ENCODE peak calls at places on chromosome 17, in nine cellular contexts. K is transverse colon, G is stomach, R is suprapubic skin, L is GM12891, I is sigmoid colon, B is HCT116, M is HepG2, O is breast epithelium. Y is an unnamed sample.

GRCh38 chr17:72421128-72422092 is 300.6 kb downstream of the SOX9 start:
- DNase-seq in K (peak), G (peak), R (no peak), L (peak), I (no peak), B (peak), M (peak), O (peak), Y (no peak)

GRCh38 chr17:5539286-5539685 is 45.0 kb downstream of the NLRP1 start:
- DNase-seq in K (no peak), G (no peak), R (peak), L (no peak), I (no peak), B (no peak), M (no peak), O (no peak), Y (no peak)

GRCh38 chr17:19645608-19646250 is 2.8 kb upstream of the ALDH3A2 start:
- DNase-seq in K (peak), G (no peak), R (no peak), L (peak), I (no peak), B (no peak), M (peak), O (no peak), Y (no peak)

GRCh38 chr17:17713839-17714238 is 32.6 kb downstream of the RAI1 start:
- DNase-seq in K (no peak), G (peak), R (no peak), L (no peak), I (peak), B (no peak), M (peak), O (no peak), Y (no peak)

GRCh38 chr17:66967867-66968543 is 3.5 kb downstream of the CACNG4 start:
- DNase-seq in K (no peak), G (no peak), R (no peak), L (no peak), I (no peak), B (no peak), M (no peak), O (no peak), Y (no peak)

GRCh38 chr17:38454528-38454927 is 26.3 kb downstream of the ARHGAP23 start:
- DNase-seq in K (peak), G (peak), R (peak), L (no peak), I (peak), B (peak), M (no peak), O (peak), Y (no peak)

GRCh38 chr17:20211246-20211645 is 202.1 kb downstream of the SPECC1 start:
- DNase-seq in K (no peak), G (no peak), R (no peak), L (no peak), I (no peak), B (no peak), M (no peak), O (no peak), Y (no peak)

GRCh38 chr17:20997711-20998570 is 44.9 kb downstream of the USP22 start:
- DNase-seq in K (no peak), G (no peak), R (peak), L (no peak), I (peak), B (no peak), M (no peak), O (peak), Y (no peak)

GRCh38 chr17:80949451-80950421 is 41.9 kb upstream of the CHMP6 start:
- DNase-seq in K (peak), G (no peak), R (peak), L (no peak), I (peak), B (no peak), M (no peak), O (no peak), Y (no peak)

GRCh38 chr17:35244345-35245195 is 1.7 kb downstream of the SLFN5 start:
- DNase-seq in K (peak), G (peak), R (peak), L (peak), I (peak), B (peak), M (peak), O (no peak), Y (no peak)

GRCh38 chr17:59001158-59001814 is 105.4 kb downstream of the TRIM37 start:
- DNase-seq in K (peak), G (peak), R (no peak), L (peak), I (no peak), B (no peak), M (no peak), O (no peak), Y (no peak)

DNA sequence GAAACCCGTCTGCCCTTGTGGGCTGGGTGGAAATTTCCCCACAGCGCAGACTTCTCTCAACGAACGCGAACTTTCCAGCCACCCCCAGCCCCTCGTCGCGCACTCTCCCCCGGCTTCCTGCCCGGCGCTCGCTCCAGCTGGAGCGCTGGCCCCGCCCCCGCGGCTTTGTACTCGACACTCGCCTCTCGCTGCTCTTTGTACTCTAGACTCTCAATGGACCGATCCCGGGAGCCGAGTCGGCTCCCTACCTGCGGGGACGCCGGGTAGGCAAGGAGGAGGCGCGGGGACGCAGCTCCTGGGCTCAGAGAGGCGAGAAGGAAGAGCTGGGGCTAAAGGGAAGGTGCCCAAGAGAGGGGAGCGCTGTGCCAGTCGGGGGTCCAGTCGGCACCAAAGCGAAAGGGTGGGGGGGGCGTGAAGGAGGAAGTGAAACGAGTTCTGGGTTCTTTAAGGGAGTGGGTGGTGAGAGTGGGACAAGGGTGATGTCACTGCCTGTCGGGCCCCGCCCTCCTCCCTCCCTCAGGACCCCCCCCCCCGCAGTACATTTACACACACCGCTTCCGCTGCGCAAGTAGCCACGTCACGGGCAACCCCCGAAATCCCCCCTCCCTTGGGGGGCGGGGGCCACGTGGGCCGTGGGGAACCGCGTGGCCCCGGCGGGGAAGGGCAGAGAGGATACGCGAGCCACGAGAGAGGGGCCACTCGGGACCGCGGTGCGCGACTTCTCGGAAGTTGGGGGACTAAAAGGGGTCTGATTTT is 9.7 kb downstream of the KDM6B start:
- DNase-seq in K (peak), G (peak), R (peak), L (peak), I (peak), B (no peak), M (peak), O (peak), Y (no peak)
- TF ChIP-seq POLR2A in K (peak), G (no peak), R (peak), L (no peak), I (peak), B (no peak), M (peak), O (no peak), Y (no peak)

GRCh38 chr17:45148183-45149036 is at the start of gene HEXIM1:
- DNase-seq in K (peak), G (peak), R (peak), L (peak), I (peak), B (peak), M (peak), O (peak), Y (peak)

GRCh38 chr17:45149037-45149668 is 878 bp downstream of the HEXIM1 start:
- DNase-seq in K (peak), G (peak), R (peak), L (peak), I (peak), B (peak), M (peak), O (peak), Y (no peak)

GRCh38 chr17:45150911-45151809 is 2.9 kb downstream of the HEXIM1 start:
- DNase-seq in K (no peak), G (no peak), R (no peak), L (no peak), I (no peak), B (no peak), M (no peak), O (no peak), Y (no peak)

GRCh38 chr17:45147581-45148182 is 593 bp upstream of the HEXIM1 start:
- DNase-seq in K (peak), G (peak), R (no peak), L (peak), I (peak), B (peak), M (peak), O (peak), Y (no peak)

GRCh38 chr17:45149669-45150603 is 1.7 kb downstream of the HEXIM1 start:
- DNase-seq in K (peak), G (peak), R (peak), L (no peak), I (peak), B (no peak), M (no peak), O (peak), Y (peak)
- TF ChIP-seq POLR2AphosphoS5 in K (peak), G (peak), R (no peak), L (peak), I (peak), B (peak), M (no peak), O (peak), Y (no peak)

GRCh38 chr17:8272421-8272820 is 16.0 kb upstream of the RANGRF start:
- DNase-seq in K (no peak), G (no peak), R (no peak), L (no peak), I (no peak), B (no peak), M (no peak), O (no peak), Y (no peak)

GRCh38 chr17:8266648-8267479 is 17.8 kb downstream of the PFAS start:
- DNase-seq in K (no peak), G (no peak), R (no peak), L (no peak), I (no peak), B (no peak), M (no peak), O (no peak), Y (no peak)

GRCh38 chr17:8267480-8268147 is 18.5 kb downstream of the PFAS start:
- DNase-seq in K (no peak), G (no peak), R (no peak), L (no peak), I (no peak), B (no peak), M (no peak), O (no peak), Y (no peak)

GRCh38 chr17:8264836-8265542 is 15.9 kb downstream of the PFAS start:
- DNase-seq in K (no peak), G (no peak), R (no peak), L (no peak), I (no peak), B (no peak), M (no peak), O (no peak), Y (no peak)

DNA sequence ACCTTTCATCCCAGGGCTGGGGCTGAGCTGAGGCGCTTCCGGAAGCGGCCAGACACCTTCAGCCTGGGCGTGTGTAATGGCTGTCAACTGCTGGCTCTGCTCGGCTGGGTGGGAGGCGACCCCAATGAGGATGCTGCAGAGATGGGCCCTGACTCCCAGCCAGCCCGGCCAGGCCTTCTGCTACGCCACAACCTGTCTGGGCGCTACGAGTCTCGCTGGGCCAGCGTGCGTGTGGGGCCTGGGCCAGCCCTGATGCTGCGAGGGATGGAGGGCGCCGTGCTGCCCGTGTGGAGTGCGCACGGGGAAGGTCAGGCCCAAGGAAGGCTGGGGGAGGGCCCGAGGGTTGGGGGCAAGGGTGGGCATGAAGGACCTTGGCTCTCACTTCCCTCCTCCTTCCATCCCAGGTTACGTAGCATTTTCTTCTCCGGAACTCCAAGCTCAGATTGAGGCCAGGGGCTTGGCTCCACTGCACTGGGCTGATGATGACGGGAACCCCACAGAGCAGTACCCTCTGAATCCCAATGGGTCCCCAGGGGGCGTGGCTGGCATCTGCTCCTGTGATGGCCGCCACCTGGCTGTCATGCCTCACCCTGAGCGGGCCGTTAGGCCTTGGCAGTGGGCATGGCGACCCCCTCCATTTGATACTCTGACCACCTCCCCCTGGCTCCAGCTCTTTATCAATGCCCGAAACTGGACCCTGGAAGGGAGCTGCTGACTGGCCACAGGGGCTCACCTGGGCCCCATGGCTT is 19.6 kb downstream of the PFAS start:
- DNase-seq in K (no peak), G (no peak), R (no peak), L (no peak), I (no peak), B (no peak), M (no peak), O (no peak), Y (no peak)
- TF ChIP-seq POLR2A in K (no peak), G (no peak), R (no peak), L (no peak), I (no peak), B (no peak), M (no peak), O (no peak), Y (no peak)

GRCh38 chr17:36942031-36942599 is 4.8 kb downstream of the LHX1 start:
- DNase-seq in K (no peak), G (no peak), R (no peak), L (no peak), I (no peak), B (no peak), M (no peak), O (no peak), Y (no peak)

GRCh38 chr17:36944488-36945040 is 4.2 kb upstream of the AATF start:
- DNase-seq in K (no peak), G (no peak), R (no peak), L (no peak), I (no peak), B (no peak), M (no peak), O (no peak), Y (no peak)

GRCh38 chr17:36945160-36945559 is 3.6 kb upstream of the AATF start:
- DNase-seq in K (no peak), G (no peak), R (no peak), L (no peak), I (no peak), B (no peak), M (no peak), O (no peak), Y (no peak)

GRCh38 chr17:36942631-36943125 is 5.4 kb downstream of the LHX1 start:
- DNase-seq in K (no peak), G (no peak), R (no peak), L (no peak), I (no peak), B (no peak), M (no peak), O (no peak), Y (no peak)

DNA sequence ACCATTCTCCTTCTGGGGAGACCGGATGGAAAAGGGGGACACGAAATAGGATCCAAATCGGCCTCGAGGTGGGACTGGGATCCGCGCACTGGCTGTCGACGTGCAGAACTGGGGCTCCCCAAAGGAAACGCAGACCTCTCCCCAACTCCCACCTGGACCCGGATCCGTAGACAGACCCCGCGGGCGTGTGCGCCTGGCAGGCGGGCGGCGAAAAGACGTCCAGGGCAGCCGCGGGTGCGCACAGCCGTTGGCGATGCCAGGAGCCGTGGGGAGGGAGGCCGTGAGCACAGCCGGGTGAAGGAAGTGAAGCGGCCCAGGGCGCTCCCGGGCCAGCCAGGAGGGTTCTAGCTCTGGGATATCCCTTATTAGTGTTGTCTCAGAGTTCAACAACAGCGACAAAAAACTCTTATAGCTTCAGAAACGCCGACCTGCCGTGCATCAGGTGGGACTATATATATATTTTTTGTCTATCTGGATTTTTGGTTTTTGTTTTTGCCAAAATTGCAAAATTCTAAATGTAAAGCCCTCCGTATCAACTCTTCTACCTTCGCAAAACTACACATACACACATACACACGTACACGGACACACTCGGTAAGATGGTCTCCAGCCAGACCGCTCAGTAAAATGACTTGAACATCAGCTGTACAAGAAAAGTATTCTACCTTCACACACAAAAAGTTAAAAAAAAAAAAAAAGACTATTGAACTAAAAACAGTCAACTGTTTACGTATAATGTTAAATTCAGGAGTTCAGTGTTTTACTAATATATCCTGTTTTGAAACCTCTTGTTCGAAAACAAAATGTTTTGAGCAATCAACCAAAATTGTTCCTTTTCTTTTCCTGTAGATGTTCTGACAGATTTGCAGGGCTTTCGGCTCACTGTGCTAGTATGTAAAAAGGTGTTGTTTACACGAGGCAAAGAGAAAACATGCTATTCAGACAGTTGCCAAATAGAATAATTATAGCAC is 5.2 kb upstream of the AATF start:
- DNase-seq in K (no peak), G (no peak), R (no peak), L (no peak), I (no peak), B (no peak), M (no peak), O (no peak), Y (no peak)
- TF ChIP-seq POLR2AphosphoS5 in K (no peak), G (no peak), R (no peak), L (no peak), I (no peak), B (no peak), M (no peak), O (no peak), Y (no peak)

GRCh38 chr17:40121191-40121885 is 433 bp upstream of the MSL1 start:
- DNase-seq in K (peak), G (no peak), R (peak), L (peak), I (peak), B (no peak), M (no peak), O (no peak), Y (peak)

GRCh38 chr17:40122944-40123810 is 1.4 kb downstream of the MSL1 start:
- DNase-seq in K (peak), G (no peak), R (no peak), L (peak), I (no peak), B (no peak), M (no peak), O (no peak), Y (no peak)

GRCh38 chr17:40123811-40124114 is 2.0 kb downstream of the MSL1 start:
- DNase-seq in K (no peak), G (no peak), R (no peak), L (no peak), I (no peak), B (no peak), M (no peak), O (no peak), Y (no peak)

GRCh38 chr17:40122466-40122943 is 734 bp downstream of the MSL1 start:
- DNase-seq in K (peak), G (no peak), R (no peak), L (peak), I (peak), B (no peak), M (no peak), O (no peak), Y (no peak)

DNA sequence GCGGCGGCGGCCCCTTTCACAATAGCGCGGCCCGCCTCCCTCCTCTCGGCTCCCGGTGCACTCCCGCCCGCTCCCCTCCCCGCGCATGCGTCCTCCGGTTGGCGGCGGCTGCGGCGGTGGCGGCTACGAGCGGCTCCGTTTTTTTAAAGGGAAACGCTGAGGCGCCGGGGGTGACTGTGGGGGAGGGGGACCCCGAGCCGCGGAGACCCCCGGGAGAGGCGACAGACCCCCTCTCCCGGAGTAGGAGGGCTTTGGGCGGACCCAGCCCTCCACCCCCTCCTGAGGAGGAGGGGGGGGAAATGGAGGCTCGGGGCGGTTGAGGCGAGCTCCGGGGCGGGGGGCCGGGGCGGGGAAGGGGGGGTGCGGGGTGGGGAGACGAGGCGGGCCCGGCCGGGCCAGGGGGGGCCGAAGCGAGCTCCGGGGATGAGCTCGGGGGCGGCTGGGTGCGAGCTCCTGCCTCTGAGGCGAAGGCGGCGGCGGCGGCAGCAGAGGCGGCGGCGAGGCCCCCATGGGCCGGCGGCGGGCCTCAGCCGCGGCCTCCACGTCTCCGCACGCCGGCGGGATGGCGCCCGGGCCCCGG is at the start of gene MSL1:
- DNase-seq in K (peak), G (peak), R (peak), L (peak), I (peak), B (no peak), M (peak), O (peak), Y (peak)
- TF ChIP-seq POLR2A in K (peak), G (no peak), R (peak), L (no peak), I (peak), B (no peak), M (peak), O (no peak), Y (no peak)

GRCh38 chr17:8818654-8819330 is 19.6 kb upstream of the MFSD6L start:
- DNase-seq in K (no peak), G (no peak), R (peak), L (no peak), I (peak), B (no peak), M (no peak), O (no peak), Y (peak)

GRCh38 chr17:8823279-8823678 is 24.1 kb upstream of the MFSD6L start:
- DNase-seq in K (no peak), G (no peak), R (no peak), L (no peak), I (no peak), B (no peak), M (no peak), O (no peak), Y (peak)

GRCh38 chr17:8822401-8823035 is 23.4 kb upstream of the MFSD6L start:
- DNase-seq in K (no peak), G (no peak), R (no peak), L (no peak), I (no peak), B (no peak), M (no peak), O (no peak), Y (peak)

GRCh38 chr17:8820311-8821010 is 21.3 kb upstream of the MFSD6L start:
- DNase-seq in K (no peak), G (no peak), R (no peak), L (no peak), I (no peak), B (no peak), M (no peak), O (no peak), Y (no peak)

GRCh38 chr17:8821446-8822105 is 22.4 kb upstream of the MFSD6L start:
- DNase-seq in K (no peak), G (no peak), R (no peak), L (no peak), I (no peak), B (no peak), M (no peak), O (no peak), Y (peak)
- TF ChIP-seq POLR2AphosphoS5 in K (no peak), G (no peak), R (no peak), L (no peak), I (no peak), B (no peak), M (no peak), O (no peak), Y (no peak)